ENCODE peak calls at places on chromosomes 3 and 15, in ten cellular contexts. One of them, this sample, is unnamed.

GRCh38 chr15:99613887-99614642 is 48.3 kb downstream of the MEF2A start:
- DNase-seq in epithelial cell of esophagus: peak
- DNase-seq in Panc1: no peak
- DNase-seq in mammary epithelial cell: peak
- DNase-seq in left ventricle myocardium inferior: no peak
- DNase-seq in choroid plexus epithelial cell: peak
- DNase-seq in fibroblast of the aortic adventitia: peak
- DNase-seq in heart left ventricle: no peak
- DNase-seq in BE2C: no peak
- DNase-seq in AG09309: peak
- DNase-seq in this sample: peak

GRCh38 chr3:113436794-113437193 is 4.5 kb downstream of the CFAP44 start:
- DNase-seq in AG09309: peak
- DNase-seq in epithelial cell of esophagus: peak
- DNase-seq in choroid plexus epithelial cell: peak
- DNase-seq in left ventricle myocardium inferior: no peak
- DNase-seq in BE2C: no peak
- DNase-seq in mammary epithelial cell: peak
- DNase-seq in fibroblast of the aortic adventitia: peak
- DNase-seq in heart left ventricle: no peak
- DNase-seq in Panc1: no peak
- DNase-seq in this sample: peak

GRCh38 chr15:76206325-76206976 is 104.8 kb downstream of the ETFA start:
- DNase-seq in fibroblast of the aortic adventitia: peak
- DNase-seq in AG09309: no peak
- DNase-seq in mammary epithelial cell: no peak
- DNase-seq in epithelial cell of esophagus: peak
- DNase-seq in heart left ventricle: peak
- DNase-seq in BE2C: peak
- DNase-seq in left ventricle myocardium inferior: peak
- DNase-seq in choroid plexus epithelial cell: peak
- DNase-seq in Panc1: no peak
- DNase-seq in this sample: peak

GRCh38 chr3:37668431-37668830 is 193.2 kb upstream of the CTDSPL start:
- DNase-seq in mammary epithelial cell: peak
- DNase-seq in BE2C: no peak
- DNase-seq in left ventricle myocardium inferior: no peak
- DNase-seq in AG09309: no peak
- DNase-seq in Panc1: no peak
- DNase-seq in heart left ventricle: no peak
- DNase-seq in choroid plexus epithelial cell: no peak
- DNase-seq in fibroblast of the aortic adventitia: peak
- DNase-seq in epithelial cell of esophagus: peak
- DNase-seq in this sample: no peak

GRCh38 chr3:48130321-48130881 is 57.8 kb downstream of the CDC25A start:
- DNase-seq in heart left ventricle: peak
- DNase-seq in epithelial cell of esophagus: no peak
- DNase-seq in left ventricle myocardium inferior: peak
- DNase-seq in mammary epithelial cell: no peak
- DNase-seq in Panc1: no peak
- DNase-seq in choroid plexus epithelial cell: peak
- DNase-seq in AG09309: peak
- DNase-seq in fibroblast of the aortic adventitia: peak
- DNase-seq in BE2C: peak
- DNase-seq in this sample: peak

GRCh38 chr15:93932164-93932776 is 299.1 kb upstream of the MCTP2 start:
- DNase-seq in BE2C: no peak
- DNase-seq in Panc1: no peak
- DNase-seq in choroid plexus epithelial cell: no peak
- DNase-seq in left ventricle myocardium inferior: no peak
- DNase-seq in AG09309: no peak
- DNase-seq in epithelial cell of esophagus: no peak
- DNase-seq in fibroblast of the aortic adventitia: no peak
- DNase-seq in mammary epithelial cell: no peak
- DNase-seq in heart left ventricle: no peak
- DNase-seq in this sample: no peak

GRCh38 chr3:23249961-23250360 is 46.8 kb downstream of the UBE2E2 start:
- DNase-seq in epithelial cell of esophagus: no peak
- DNase-seq in mammary epithelial cell: no peak
- DNase-seq in heart left ventricle: no peak
- DNase-seq in Panc1: no peak
- DNase-seq in AG09309: no peak
- DNase-seq in BE2C: no peak
- DNase-seq in left ventricle myocardium inferior: no peak
- DNase-seq in fibroblast of the aortic adventitia: no peak
- DNase-seq in choroid plexus epithelial cell: no peak
- DNase-seq in this sample: no peak

GRCh38 chr15:75822685-75823278 is 20.5 kb upstream of the UBE2Q2 start:
- DNase-seq in heart left ventricle: no peak
- DNase-seq in epithelial cell of esophagus: no peak
- DNase-seq in choroid plexus epithelial cell: no peak
- DNase-seq in mammary epithelial cell: no peak
- DNase-seq in BE2C: no peak
- DNase-seq in fibroblast of the aortic adventitia: no peak
- DNase-seq in Panc1: no peak
- DNase-seq in AG09309: no peak
- DNase-seq in left ventricle myocardium inferior: no peak
- DNase-seq in this sample: no peak

GRCh38 chr3:176579741-176580185 is 617.5 kb downstream of the TBL1XR1 start:
- DNase-seq in mammary epithelial cell: no peak
- DNase-seq in fibroblast of the aortic adventitia: peak
- DNase-seq in AG09309: peak
- DNase-seq in Panc1: no peak
- DNase-seq in epithelial cell of esophagus: no peak
- DNase-seq in choroid plexus epithelial cell: peak
- DNase-seq in BE2C: no peak
- DNase-seq in left ventricle myocardium inferior: no peak
- DNase-seq in heart left ventricle: no peak
- DNase-seq in this sample: peak

GRCh38 chr3:111762535-111762934 is 96.5 kb upstream of the PHLDB2 start:
- DNase-seq in heart left ventricle: no peak
- DNase-seq in choroid plexus epithelial cell: peak
- DNase-seq in mammary epithelial cell: no peak
- DNase-seq in BE2C: no peak
- DNase-seq in left ventricle myocardium inferior: no peak
- DNase-seq in fibroblast of the aortic adventitia: peak
- DNase-seq in Panc1: no peak
- DNase-seq in epithelial cell of esophagus: no peak
- DNase-seq in AG09309: no peak
- DNase-seq in this sample: peak

GRCh38 chr3:143307613-143308183 is 188.1 kb downstream of the CHST2 start:
- DNase-seq in Panc1: no peak
- DNase-seq in BE2C: no peak
- DNase-seq in fibroblast of the aortic adventitia: peak
- DNase-seq in left ventricle myocardium inferior: no peak
- DNase-seq in mammary epithelial cell: peak
- DNase-seq in heart left ventricle: peak
- DNase-seq in AG09309: peak
- DNase-seq in epithelial cell of esophagus: peak
- DNase-seq in choroid plexus epithelial cell: peak
- DNase-seq in this sample: peak

GRCh38 chr15:67832965-67833503 is 6.8 kb downstream of the RNU6-1 start:
- DNase-seq in BE2C: peak
- DNase-seq in AG09309: no peak
- DNase-seq in choroid plexus epithelial cell: no peak
- DNase-seq in heart left ventricle: no peak
- DNase-seq in left ventricle myocardium inferior: no peak
- DNase-seq in Panc1: no peak
- DNase-seq in fibroblast of the aortic adventitia: no peak
- DNase-seq in mammary epithelial cell: no peak
- DNase-seq in epithelial cell of esophagus: no peak
- DNase-seq in this sample: no peak

GRCh38 chr3:15271785-15272381 is 60.5 kb downstream of the SH3BP5 start:
- DNase-seq in Panc1: no peak
- DNase-seq in BE2C: no peak
- DNase-seq in heart left ventricle: peak
- DNase-seq in fibroblast of the aortic adventitia: no peak
- DNase-seq in left ventricle myocardium inferior: peak
- DNase-seq in choroid plexus epithelial cell: no peak
- DNase-seq in mammary epithelial cell: no peak
- DNase-seq in epithelial cell of esophagus: no peak
- DNase-seq in AG09309: no peak
- DNase-seq in this sample: no peak

GRCh38 chr3:125045965-125046364 is 9.8 kb downstream of the HEG1 start:
- DNase-seq in AG09309: peak
- DNase-seq in mammary epithelial cell: peak
- DNase-seq in heart left ventricle: no peak
- DNase-seq in choroid plexus epithelial cell: peak
- DNase-seq in Panc1: no peak
- DNase-seq in fibroblast of the aortic adventitia: peak
- DNase-seq in BE2C: no peak
- DNase-seq in left ventricle myocardium inferior: no peak
- DNase-seq in epithelial cell of esophagus: peak
- DNase-seq in this sample: peak

GRCh38 chr3:100650651-100651611 is 41.5 kb downstream of the ADGRG7 start:
- DNase-seq in fibroblast of the aortic adventitia: peak
- DNase-seq in epithelial cell of esophagus: peak
- DNase-seq in choroid plexus epithelial cell: peak
- DNase-seq in BE2C: no peak
- DNase-seq in AG09309: peak
- DNase-seq in heart left ventricle: no peak
- DNase-seq in left ventricle myocardium inferior: no peak
- DNase-seq in Panc1: no peak
- DNase-seq in mammary epithelial cell: peak
- DNase-seq in this sample: peak

GRCh38 chr3:16130066-16130465 is 44.4 kb upstream of the GALNT15 start:
- DNase-seq in mammary epithelial cell: no peak
- DNase-seq in epithelial cell of esophagus: no peak
- DNase-seq in fibroblast of the aortic adventitia: peak
- DNase-seq in heart left ventricle: no peak
- DNase-seq in Panc1: no peak
- DNase-seq in choroid plexus epithelial cell: peak
- DNase-seq in AG09309: peak
- DNase-seq in BE2C: no peak
- DNase-seq in left ventricle myocardium inferior: no peak
- DNase-seq in this sample: peak

GRCh38 chr3:100089802-100090668 is 24.3 kb downstream of the FILIP1L start:
- DNase-seq in choroid plexus epithelial cell: peak
- DNase-seq in Panc1: no peak
- DNase-seq in AG09309: no peak
- DNase-seq in fibroblast of the aortic adventitia: peak
- DNase-seq in BE2C: peak
- DNase-seq in mammary epithelial cell: peak
- DNase-seq in epithelial cell of esophagus: peak
- DNase-seq in left ventricle myocardium inferior: no peak
- DNase-seq in heart left ventricle: no peak
- DNase-seq in this sample: peak

GRCh38 chr3:172982731-172983364 is 158.2 kb downstream of the SPATA16 start:
- DNase-seq in BE2C: no peak
- DNase-seq in Panc1: no peak
- DNase-seq in choroid plexus epithelial cell: peak
- DNase-seq in left ventricle myocardium inferior: no peak
- DNase-seq in mammary epithelial cell: no peak
- DNase-seq in heart left ventricle: no peak
- DNase-seq in epithelial cell of esophagus: no peak
- DNase-seq in AG09309: no peak
- DNase-seq in fibroblast of the aortic adventitia: peak
- DNase-seq in this sample: no peak

GRCh38 chr3:177893321-177893720 is 642.9 kb upstream of the KCNMB2 start:
- DNase-seq in epithelial cell of esophagus: no peak
- DNase-seq in fibroblast of the aortic adventitia: no peak
- DNase-seq in BE2C: no peak
- DNase-seq in Panc1: no peak
- DNase-seq in mammary epithelial cell: no peak
- DNase-seq in choroid plexus epithelial cell: no peak
- DNase-seq in left ventricle myocardium inferior: no peak
- DNase-seq in heart left ventricle: no peak
- DNase-seq in AG09309: no peak
- DNase-seq in this sample: peak
- TF ChIP-seq CTCF in epithelial cell of esophagus: peak
- TF ChIP-seq CTCF in fibroblast of the aortic adventitia: peak
- TF ChIP-seq CTCF in BE2C: peak
- TF ChIP-seq CTCF in Panc1: no peak
- TF ChIP-seq CTCF in mammary epithelial cell: no peak
- TF ChIP-seq CTCF in choroid plexus epithelial cell: peak
- TF ChIP-seq CTCF in left ventricle myocardium inferior: peak
- TF ChIP-seq CTCF in heart left ventricle: peak
- TF ChIP-seq CTCF in AG09309: peak
- TF ChIP-seq CTCF in this sample: peak

DNA sequence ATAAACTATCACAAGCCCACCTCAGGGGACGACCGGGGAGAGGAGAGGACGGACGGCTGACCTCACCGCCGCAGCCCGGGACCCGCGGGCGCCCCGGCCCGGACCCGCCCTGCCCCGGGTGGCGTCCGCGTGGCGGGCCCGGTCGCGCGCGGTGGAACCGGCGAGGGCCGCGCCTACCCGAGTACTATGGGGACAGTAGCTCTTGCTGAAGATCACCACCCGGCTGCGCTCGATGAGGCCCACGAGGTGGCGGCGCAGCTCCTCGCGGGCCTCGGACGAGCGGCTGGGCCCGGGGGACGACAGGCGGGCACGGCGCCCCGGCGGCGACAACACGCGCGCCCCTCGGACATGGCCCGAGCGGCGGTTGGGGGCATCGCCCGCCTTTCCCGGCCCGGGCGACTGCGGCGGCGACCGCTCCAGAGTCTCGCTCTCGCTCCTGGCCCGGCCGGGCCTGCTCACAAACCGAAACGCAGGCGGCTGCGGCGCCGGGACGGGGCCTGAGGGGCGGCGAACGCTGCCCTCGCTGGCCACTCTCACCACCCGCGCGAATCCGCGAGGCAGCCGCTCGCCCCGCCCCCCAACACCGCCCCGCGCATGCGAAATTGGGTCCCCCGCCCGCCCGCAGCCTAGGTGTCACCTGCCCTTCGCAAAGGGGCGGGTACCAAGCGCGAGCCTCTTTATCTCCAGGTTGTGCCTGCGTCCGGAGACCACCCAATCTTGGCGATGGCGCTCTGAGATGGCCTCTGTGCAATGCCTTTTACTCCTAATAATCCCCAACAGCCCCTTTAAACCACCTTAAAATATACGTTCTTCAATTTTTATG is at the start of gene TXNRD3:
- DNase-seq in heart left ventricle: peak
- DNase-seq in epithelial cell of esophagus: peak
- DNase-seq in left ventricle myocardium inferior: peak
- DNase-seq in fibroblast of the aortic adventitia: peak
- DNase-seq in AG09309: no peak
- DNase-seq in mammary epithelial cell: peak
- DNase-seq in Panc1: no peak
- DNase-seq in choroid plexus epithelial cell: peak
- DNase-seq in BE2C: peak
- DNase-seq in this sample: peak
- H3K4me3 ChIP-seq in heart left ventricle: peak
- H3K4me3 ChIP-seq in epithelial cell of esophagus: peak
- H3K4me3 ChIP-seq in left ventricle myocardium inferior: peak
- H3K4me3 ChIP-seq in fibroblast of the aortic adventitia: peak
- H3K4me3 ChIP-seq in AG09309: peak
- H3K4me3 ChIP-seq in mammary epithelial cell: peak
- H3K4me3 ChIP-seq in Panc1: peak
- H3K4me3 ChIP-seq in choroid plexus epithelial cell: peak
- H3K4me3 ChIP-seq in BE2C: peak
- H3K4me3 ChIP-seq in this sample: peak

GRCh38 chr3:140276698-140277097 is 341.7 kb downstream of the CLSTN2 start:
- DNase-seq in BE2C: peak
- DNase-seq in AG09309: no peak
- DNase-seq in left ventricle myocardium inferior: no peak
- DNase-seq in fibroblast of the aortic adventitia: peak
- DNase-seq in choroid plexus epithelial cell: peak
- DNase-seq in heart left ventricle: no peak
- DNase-seq in Panc1: peak
- DNase-seq in epithelial cell of esophagus: peak
- DNase-seq in mammary epithelial cell: peak
- DNase-seq in this sample: peak
- TF ChIP-seq CTCF in BE2C: peak
- TF ChIP-seq CTCF in AG09309: peak
- TF ChIP-seq CTCF in left ventricle myocardium inferior: peak
- TF ChIP-seq CTCF in fibroblast of the aortic adventitia: peak
- TF ChIP-seq CTCF in choroid plexus epithelial cell: peak
- TF ChIP-seq CTCF in heart left ventricle: peak
- TF ChIP-seq CTCF in Panc1: peak
- TF ChIP-seq CTCF in epithelial cell of esophagus: no peak
- TF ChIP-seq CTCF in mammary epithelial cell: peak
- TF ChIP-seq CTCF in this sample: peak

GRCh38 chr3:78659386-78659987 is 1108.3 kb downstream of the ROBO1 start:
- DNase-seq in AG09309: no peak
- DNase-seq in heart left ventricle: no peak
- DNase-seq in left ventricle myocardium inferior: no peak
- DNase-seq in Panc1: no peak
- DNase-seq in choroid plexus epithelial cell: peak
- DNase-seq in epithelial cell of esophagus: peak
- DNase-seq in mammary epithelial cell: no peak
- DNase-seq in fibroblast of the aortic adventitia: peak
- DNase-seq in BE2C: peak
- DNase-seq in this sample: peak
- H3K4me3 ChIP-seq in AG09309: no peak
- H3K4me3 ChIP-seq in heart left ventricle: no peak
- H3K4me3 ChIP-seq in left ventricle myocardium inferior: no peak
- H3K4me3 ChIP-seq in Panc1: no peak
- H3K4me3 ChIP-seq in choroid plexus epithelial cell: no peak
- H3K4me3 ChIP-seq in epithelial cell of esophagus: no peak
- H3K4me3 ChIP-seq in mammary epithelial cell: no peak
- H3K4me3 ChIP-seq in fibroblast of the aortic adventitia: no peak
- H3K4me3 ChIP-seq in BE2C: no peak
- H3K4me3 ChIP-seq in this sample: no peak